ENCODE peak calls at places on chromosome 1, in six cellular contexts. L, X, B, U, V and O are unnamed samples.

GRCh38 chr1:9721606-9722377 is 70.3 kb downstream of the PIK3CD start:
- DNase-seq in B (no peak), U (peak; percentile 86), V (no peak), L (no peak), X (no peak), O (no peak)

GRCh38 chr1:146034976-146035469 is 13.5 kb upstream of the HJV start:
- DNase-seq in B (no peak), U (peak; percentile 64), V (no peak), X (no peak), L (no peak), O (no peak)

GRCh38 chr1:15177710-15178166 is 24.2 kb downstream of the TMEM51 start:
- DNase-seq in V (no peak), L (no peak), X (no peak), U (no peak), B (no peak), O (no peak)

GRCh38 chr1:221268295-221268694 is 389.1 kb downstream of the HLX start:
- DNase-seq in V (no peak), L (no peak), X (no peak), U (no peak), B (no peak), O (no peak)

GRCh38 chr1:20932437-20932977 is 145.4 kb upstream of the HP1BP3 start:
- DNase-seq in X (no peak), L (no peak), B (no peak), V (no peak), U (no peak), O (no peak)

GRCh38 chr1:36652586-36652985 is 169.9 kb upstream of the CSF3R start:
- DNase-seq in V (no peak), L (no peak), B (no peak), X (no peak), U (no peak), O (no peak)

GRCh38 chr1:100494393-100495084 is 43.4 kb upstream of the GPR88 start:
- DNase-seq in V (no peak), X (no peak), U (no peak), L (no peak), B (no peak), O (no peak)

GRCh38 chr1:20964540-20965484 is 177.7 kb upstream of the HP1BP3 start:
- DNase-seq in X (peak; percentile 6), U (peak; percentile 29), L (no peak), V (peak; percentile 41), B (no peak), O (no peak)

GRCh38 chr1:27891196-27891889 is 19.0 kb downstream of the THEMIS2 start:
- DNase-seq in U (no peak), X (no peak), B (peak; percentile 62), V (no peak), L (no peak), O (peak; percentile 63)

GRCh38 chr1:216927111-216927510 is 203.9 kb upstream of the ESRRG start:
- DNase-seq in L (no peak), U (no peak), X (no peak), V (no peak), B (no peak), O (no peak)

GRCh38 chr1:216929870-216930582 is 206.8 kb upstream of the ESRRG start:
- DNase-seq in B (no peak), V (no peak), U (no peak), X (no peak), L (no peak), O (no peak)

GRCh38 chr1:216923601-216924000 is 200.4 kb upstream of the ESRRG start:
- DNase-seq in X (no peak), B (no peak), L (no peak), U (no peak), V (no peak), O (no peak)

GRCh38 chr1:216925962-216926361 is 202.7 kb upstream of the ESRRG start:
- DNase-seq in L (no peak), X (no peak), U (no peak), V (no peak), B (no peak), O (no peak)

GRCh38 chr1:216926681-216927080 is 203.5 kb upstream of the ESRRG start:
- DNase-seq in L (no peak), V (no peak), X (no peak), U (peak; percentile 52), B (no peak), O (no peak)
- TF ChIP-seq POLR2AphosphoS5 in L (no peak), V (no peak), X (no peak), U (no peak), B (no peak), O (no peak)

GRCh38 chr1:169925505-169926482 is 32.1 kb upstream of the SCYL3 start:
- DNase-seq in B (no peak), V (no peak), L (no peak), X (no peak), U (peak; percentile 22), O (no peak)

GRCh38 chr1:169931795-169932195 is 38.1 kb upstream of the SCYL3 start:
- DNase-seq in B (no peak), X (no peak), L (no peak), V (no peak), U (no peak), O (no peak)

GRCh38 chr1:169928438-169929209 is 34.9 kb upstream of the SCYL3 start:
- DNase-seq in L (no peak), U (peak; percentile 70), V (peak; percentile 4), B (no peak), X (no peak), O (no peak)

GRCh38 chr1:169924829-169925228 is 31.1 kb upstream of the SCYL3 start:
- DNase-seq in L (no peak), B (no peak), U (no peak), V (no peak), X (no peak), O (no peak)

DNA sequence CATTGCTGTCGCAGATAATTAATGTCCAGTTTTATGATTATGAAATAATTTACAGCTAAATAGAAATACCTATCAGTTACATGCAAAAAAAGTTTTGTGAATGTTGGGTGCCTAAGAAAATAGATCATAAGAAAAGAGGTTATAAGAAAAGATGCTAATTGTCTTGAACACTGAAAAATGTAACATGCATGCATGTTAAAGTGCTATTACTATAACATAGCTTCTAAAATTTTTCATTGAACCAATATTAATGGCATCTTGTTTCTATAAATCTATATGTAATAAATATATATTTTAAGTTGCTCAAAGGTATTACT is 35.5 kb upstream of the SCYL3 start:
- DNase-seq in U (no peak), V (no peak), B (no peak), L (no peak), X (no peak), O (no peak)
- TF ChIP-seq CTCF in U (no peak), V (no peak), B (no peak), L (no peak), X (no peak), O (no peak)

DNA sequence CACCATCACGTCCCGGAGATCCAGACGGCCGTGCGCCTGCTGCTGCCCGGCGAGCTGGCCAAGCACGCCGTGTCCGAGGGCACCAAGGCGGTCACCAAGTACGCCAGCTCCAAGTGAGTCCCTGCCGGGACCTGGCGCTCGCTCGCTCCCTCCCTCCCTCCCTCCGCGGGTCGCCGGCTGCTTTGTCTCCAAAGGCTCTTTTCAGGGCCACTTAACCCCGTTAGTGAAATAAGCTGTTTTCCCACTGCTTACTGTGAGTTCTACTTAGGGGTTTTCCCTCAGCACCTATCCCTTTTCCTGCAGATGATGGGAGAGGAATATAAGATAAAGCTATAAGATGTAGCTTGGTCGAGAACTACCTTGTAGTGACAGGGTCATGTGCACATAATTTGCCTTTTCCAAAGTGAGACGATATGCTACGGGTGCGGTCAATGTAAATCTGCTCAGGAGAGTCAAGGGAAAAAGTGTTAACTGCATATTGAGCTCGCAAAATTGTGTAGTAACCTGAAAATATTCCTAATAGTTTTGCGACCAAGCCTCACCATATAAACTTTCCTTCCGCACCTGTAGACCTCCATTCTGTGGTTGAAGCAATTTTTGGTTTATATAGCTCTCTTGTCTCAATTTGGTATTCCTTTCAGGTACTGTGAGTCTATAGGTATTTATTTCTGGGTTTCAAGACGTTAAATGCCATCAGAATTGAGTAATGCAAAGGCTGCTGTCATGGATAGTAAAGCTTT is 55.9 kb upstream of the BOLA1 start:
- DNase-seq in X (peak; percentile 4), L (no peak), U (peak; percentile 2), B (no peak), V (no peak), O (no peak)
- TF ChIP-seq POLR2AphosphoS5 in X (no peak), L (no peak), U (peak; percentile 23), B (no peak), V (peak; percentile 64), O (no peak)

GRCh38 chr1:73761559-73761958 is 436.4 kb downstream of the LRRIQ3 start:
- DNase-seq in X (no peak), L (no peak), U (no peak), V (no peak), B (no peak), O (no peak)
- TF ChIP-seq CTCF in X (no peak), L (no peak), U (no peak), V (no peak), B (no peak), O (no peak)

GRCh38 chr1:54649130-54649898 is 7.7 kb downstream of the MROH7 start:
- DNase-seq in B (no peak), V (no peak), X (no peak), L (no peak), U (no peak), O (no peak)
- TF ChIP-seq POLR2AphosphoS5 in B (no peak), V (no peak), X (no peak), L (no peak), U (no peak), O (no peak)

GRCh38 chr1:227789042-227789880 is 26.2 kb upstream of the PRSS38 start:
- DNase-seq in V (no peak), U (peak; percentile 51), L (no peak), B (no peak), X (no peak), O (no peak)
- TF ChIP-seq CTCF in V (no peak), U (no peak), L (no peak), B (no peak), X (no peak), O (no peak)

GRCh38 chr1:19397217-19397945 is 85.3 kb downstream of the SLC66A1 start:
- DNase-seq in U (no peak), V (no peak), X (no peak), L (no peak), B (no peak), O (no peak)

GRCh38 chr1:19398309-19398760 is 86.2 kb downstream of the SLC66A1 start:
- DNase-seq in U (no peak), X (no peak), L (no peak), B (peak; percentile 63), V (no peak), O (no peak)

GRCh38 chr1:19400875-19401854 is 84.2 kb downstream of the CAPZB start:
- DNase-seq in L (no peak), U (peak; percentile 81), B (no peak), X (no peak), V (no peak), O (no peak)

GRCh38 chr1:19402031-19402430 is 83.3 kb downstream of the CAPZB start:
- DNase-seq in V (no peak), U (no peak), X (no peak), L (no peak), B (peak; percentile 61), O (no peak)

DNA sequence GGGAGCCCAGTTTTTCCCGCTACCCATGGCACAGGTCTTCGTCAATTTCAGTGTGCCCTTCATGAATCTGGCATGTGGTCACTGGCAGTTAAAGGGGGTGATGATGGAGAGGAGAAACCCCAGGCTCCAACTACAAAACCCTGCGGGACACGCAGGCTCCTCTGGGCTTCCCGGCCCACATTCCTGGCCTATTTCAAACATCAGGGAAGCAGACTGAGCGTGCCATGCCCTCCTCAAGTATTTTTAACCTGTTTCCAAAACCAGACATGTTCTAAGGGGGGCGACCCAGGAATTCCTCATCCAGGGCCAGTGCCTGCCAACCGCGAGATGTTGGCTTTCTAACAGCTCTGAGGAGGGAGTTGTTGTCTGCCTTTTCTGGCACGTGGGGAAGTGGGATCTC is 85.2 kb downstream of the CAPZB start:
- DNase-seq in B (peak; percentile 60), X (no peak), U (no peak), L (no peak), V (no peak), O (no peak)
- TF ChIP-seq POLR2AphosphoS5 in B (no peak), X (peak; percentile 16), U (no peak), L (no peak), V (no peak), O (no peak)